ENCODE peak calls at places on chromosomes 5 and 9, in six cellular contexts. R is HepG2, J is GM12878, Y is H1, T is K562, B is HCT116. V is an unnamed sample. For H3K36me3, the result is how much of the 10 kb centered on the place peaks cover.

GRCh38 chr9:121841771-121842611 is 190.6 kb downstream of the DAB2IP start:
- DNase-seq in R (no peak), T (no peak), Y (peak), J (no peak), B (no peak), V (no peak)

GRCh38 chr9:128211551-128212281 is 8.5 kb downstream of the DNM1 start:
- DNase-seq in J (no peak), T (no peak), B (no peak), R (no peak), Y (no peak), V (no peak)

GRCh38 chr5:62502456-62503101 is 76.0 kb upstream of the LRRC70 start:
- DNase-seq in T (no peak), B (no peak), J (no peak), R (no peak), Y (no peak), V (no peak)

GRCh38 chr9:127074561-127075548 is 47.6 kb downstream of the ANGPTL2 start:
- DNase-seq in Y (no peak), J (no peak), B (no peak), T (no peak), R (no peak), V (no peak)

GRCh38 chr9:136019041-136019680 is 58.0 kb upstream of the UBAC1 start:
- DNase-seq in B (no peak), T (no peak), J (no peak), Y (no peak), R (no peak), V (no peak)

GRCh38 chr9:4575997-4576396 is 85.7 kb downstream of the SLC1A1 start:
- DNase-seq in Y (no peak), R (no peak), T (no peak), B (no peak), J (no peak), V (no peak)

GRCh38 chr9:124320062-124320973 is 62.6 kb downstream of the NEK6 start:
- DNase-seq in Y (peak), B (peak), T (peak), R (peak), J (no peak), V (peak)

GRCh38 chr9:17793713-17794622 is 215.1 kb downstream of the SH3GL2 start:
- DNase-seq in R (peak), B (peak), J (no peak), T (no peak), Y (no peak), V (no peak)

GRCh38 chr9:18061332-18061731 is 412.6 kb upstream of the ADAMTSL1 start:
- DNase-seq in R (no peak), J (no peak), Y (no peak), T (no peak), B (no peak), V (no peak)

GRCh38 chr5:160675988-160676387 is 176.0 kb downstream of the ATP10B start:
- DNase-seq in T (no peak), Y (no peak), B (no peak), J (no peak), R (no peak), V (no peak)

GRCh38 chr9:76180541-76180940 is 213.7 kb downstream of the RFK start:
- DNase-seq in T (no peak), R (no peak), B (peak), Y (no peak), J (no peak), V (no peak)

GRCh38 chr5:101942321-101942882 is 353.7 kb downstream of the SLCO4C1 start:
- DNase-seq in R (peak), J (no peak), B (peak), Y (peak), T (no peak), V (peak)

GRCh38 chr9:5499889-5500398 is 10.4 kb upstream of the PDCD1LG2 start:
- DNase-seq in R (no peak), Y (no peak), J (no peak), T (no peak), B (no peak), V (no peak)

GRCh38 chr9:26296910-26297309 is 595.7 kb downstream of the CAAP1 start:
- DNase-seq in Y (no peak), T (no peak), R (no peak), J (no peak), B (no peak), V (no peak)

GRCh38 chr5:154940375-154940771 is 500 bp upstream of the MRPL22 start:
- DNase-seq in B (no peak), Y (no peak), R (no peak), T (no peak), J (no peak), V (no peak)

GRCh38 chr5:154934881-154935280 is 3.1 kb downstream of the GEMIN5 start:
- DNase-seq in R (no peak), T (no peak), B (no peak), Y (no peak), J (no peak), V (no peak)

GRCh38 chr5:154940772-154941620 is at the start of gene MRPL22:
- DNase-seq in T (peak), B (peak), Y (peak), J (peak), R (peak), V (peak)

GRCh38 chr5:154937186-154937717 is 759 bp downstream of the GEMIN5 start:
- DNase-seq in J (no peak), B (no peak), T (no peak), R (no peak), Y (no peak), V (no peak)

GRCh38 chr5:154937718-154938466 is at the start of gene GEMIN5:
- DNase-seq in T (peak), B (peak), J (peak), Y (peak), R (peak), V (peak)
- TF ChIP-seq YY1 in T (peak), B (peak), J (peak), Y (no peak), R (peak), V (no peak)

DNA sequence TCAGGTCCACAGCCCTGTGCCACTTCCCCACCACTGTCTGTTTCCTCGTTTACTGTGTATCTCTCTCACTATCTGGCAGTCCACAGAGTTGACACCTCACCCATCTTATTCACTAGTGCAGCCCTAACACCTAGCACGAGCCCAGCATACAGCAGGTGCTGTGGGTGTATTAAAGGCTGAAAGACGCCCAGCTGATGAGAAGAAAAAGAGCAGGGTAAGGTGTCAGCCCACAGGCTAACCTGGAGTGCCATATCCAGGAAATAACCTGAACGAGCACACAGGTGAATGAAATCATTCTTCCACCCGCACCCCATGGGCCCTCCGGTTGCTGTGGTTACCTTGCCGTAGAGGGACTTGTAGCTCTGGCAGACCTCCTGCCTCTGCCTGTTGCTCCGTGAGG is 18.6 kb downstream of the ANXA6 start:
- DNase-seq in J (no peak), Y (no peak), B (no peak), T (no peak), R (no peak), V (no peak)
- H3K36me3 ChIP-seq in J (half or more), Y (under half), B (under half), T (under half), R (under half), V (half or more)

GRCh38 chr5:116382874-116383266 is 191.8 kb downstream of the SEMA6A start:
- DNase-seq in T (no peak), R (no peak), B (no peak), Y (no peak), J (no peak), V (no peak)
- TF ChIP-seq ZNF274 in T (no peak), R (no peak), B (no peak), Y (no peak), J (no peak), V (no peak)

DNA sequence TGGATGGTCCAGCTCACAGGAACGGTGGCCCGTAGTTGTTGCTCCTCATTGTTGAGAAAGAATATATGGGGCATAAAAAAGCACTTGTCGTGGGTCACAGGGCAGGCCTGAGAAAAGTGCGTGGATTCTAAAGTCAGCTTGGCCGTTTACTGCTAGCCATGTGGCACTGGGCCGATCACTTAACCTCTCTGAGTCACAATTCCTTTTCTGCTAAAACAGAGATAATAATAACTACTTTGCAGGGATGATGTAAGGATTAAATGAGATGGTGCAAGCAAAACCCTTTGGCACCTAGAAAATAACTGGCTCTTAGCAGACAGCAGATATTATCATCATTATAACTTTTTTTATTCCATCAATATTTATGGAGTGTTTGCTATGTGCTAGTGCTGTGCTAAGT is 579.7 kb downstream of the CCDC171 start:
- DNase-seq in J (no peak), Y (no peak), R (no peak), B (no peak), T (no peak), V (no peak)
- TF ChIP-seq YY1 in J (no peak), Y (no peak), R (no peak), B (no peak), T (no peak), V (no peak)

GRCh38 chr5:172055996-172056395 is 49.6 kb upstream of the FBXW11 start:
- DNase-seq in Y (no peak), J (no peak), T (no peak), R (no peak), B (no peak), V (no peak)
- H3K36me3 ChIP-seq in Y (under half), J (under half), T (under half), R (under half), B (under half), V (half or more)

V was measured in NT2/D1.